ENCODE peak calls at places on chromosomes 12 and 14, in five cellular contexts. O is sigmoid colon; G is suprapubic skin; B is RWPE1; M is CD4-positive, alpha-beta T cell. A is an unnamed sample.

GRCh38 chr14:93060841-93061240 is 54.9 kb downstream of the ITPK1 start:
- DNase-seq in O (no peak), G (no peak), B (no peak), M (no peak), A (no peak)

GRCh38 chr12:101713930-101714329 is 16.5 kb downstream of the CHPT1 start:
- DNase-seq in O (no peak), M (no peak), B (no peak), G (no peak), A (no peak)

GRCh38 chr14:39682563-39682962 is 250.3 kb upstream of the FBXO33 start:
- DNase-seq in M (no peak), B (no peak), O (no peak), G (no peak), A (no peak)

GRCh38 chr14:103121846-103122577 is 1.2 kb upstream of the TNFAIP2 start:
- DNase-seq in B (peak), M (no peak), O (peak), G (peak), A (no peak)

GRCh38 chr14:102020058-102020971 is 55.9 kb downstream of the DYNC1H1 start:
- DNase-seq in M (peak), B (no peak), O (no peak), G (no peak), A (no peak)

GRCh38 chr14:26191666-26192065 is 406.2 kb downstream of the NOVA1 start:
- DNase-seq in G (no peak), M (no peak), O (no peak), B (no peak), A (no peak)

GRCh38 chr14:60178164-60178563 is 13.0 kb upstream of the DHRS7 start:
- DNase-seq in G (no peak), O (no peak), B (no peak), M (no peak), A (no peak)

GRCh38 chr14:92945544-92945943 is 22.6 kb downstream of the CHGA start:
- DNase-seq in M (no peak), B (no peak), G (no peak), O (no peak), A (no peak)

GRCh38 chr12:111390894-111391293 is 14.8 kb upstream of the SH2B3 start:
- DNase-seq in M (no peak), G (no peak), O (no peak), B (no peak), A (no peak)

GRCh38 chr14:104582649-104583048 is 3.1 kb downstream of the C14orf180 start:
- DNase-seq in B (no peak), G (no peak), M (no peak), O (no peak), A (no peak)

GRCh38 chr12:6234214-6234613 is 34.0 kb downstream of the CD9 start:
- DNase-seq in G (no peak), M (no peak), O (peak), B (no peak), A (no peak)

GRCh38 chr12:54232790-54233189 is 44.0 kb upstream of the SMUG1 start:
- DNase-seq in G (no peak), O (no peak), B (no peak), M (no peak), A (no peak)

GRCh38 chr12:101299931-101300330 is 20.0 kb downstream of the UTP20 start:
- DNase-seq in M (no peak), O (no peak), B (no peak), G (no peak), A (no peak)

GRCh38 chr12:113424915-113425823 is 3.0 kb downstream of the SDSL start:
- DNase-seq in B (peak), G (no peak), O (no peak), M (no peak), A (peak)

GRCh38 chr12:53044052-53044581 is 5.7 kb upstream of the TNS2 start:
- DNase-seq in O (peak), G (no peak), M (no peak), B (no peak), A (no peak)

GRCh38 chr12:114404451-114405198 is 1.3 kb downstream of the TBX5 start:
- DNase-seq in M (no peak), G (no peak), O (no peak), B (no peak), A (no peak)

GRCh38 chr12:109329710-109330109 is 18.0 kb upstream of the MYO1H start:
- DNase-seq in G (no peak), O (no peak), M (no peak), B (no peak), A (no peak)
- TF ChIP-seq CTCF in G (no peak), O (no peak), M (no peak), B (no peak), A (no peak)

GRCh38 chr12:20716037-20716436 is 20.9 kb downstream of the SLCO1C1 start:
- DNase-seq in O (no peak), B (no peak), G (no peak), M (no peak), A (no peak)
- TF ChIP-seq CTCF in O (no peak), B (no peak), G (no peak), M (no peak), A (no peak)

GRCh38 chr12:63020269-63020668 is 85.3 kb upstream of the PPM1H start:
- DNase-seq in M (no peak), B (no peak), O (no peak), G (no peak), A (no peak)
- TF ChIP-seq CTCF in M (no peak), B (no peak), O (no peak), G (no peak), A (no peak)

GRCh38 chr14:36362648-36363047 is 42.2 kb upstream of the MBIP start:
- DNase-seq in G (no peak), O (no peak), M (no peak), B (no peak), A (no peak)
- TF ChIP-seq CTCF in G (no peak), O (no peak), M (no peak), B (no peak), A (no peak)

GRCh38 chr12:57085999-57086950 is 2.6 kb upstream of the NAB2 start:
- DNase-seq in O (peak), B (peak), M (no peak), G (peak), A (no peak)
- TF ChIP-seq CTCF in O (peak), B (peak), M (peak), G (no peak), A (no peak)

DNA sequence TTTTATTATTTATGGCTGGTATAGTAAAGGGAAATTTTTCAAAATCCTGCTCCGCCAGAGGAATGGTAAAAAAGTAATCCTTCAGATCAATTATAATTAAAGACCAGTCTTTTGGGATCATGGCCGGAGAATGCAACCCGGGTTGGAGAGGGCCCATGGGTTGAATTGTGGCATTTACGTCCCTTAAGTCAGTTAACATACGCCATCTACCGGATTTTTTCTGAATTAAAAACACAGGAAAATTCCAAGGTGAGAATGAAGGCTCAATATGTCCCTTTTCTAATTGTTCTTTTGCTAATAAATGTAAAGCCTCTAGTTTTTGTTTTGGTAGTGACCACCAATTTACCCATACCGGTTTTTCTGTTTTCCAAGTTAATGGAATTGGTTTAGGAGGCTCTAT is 602.8 kb downstream of the ALG10 start:
- DNase-seq in M (no peak), G (no peak), O (no peak), B (no peak), A (no peak)
- TF ChIP-seq CTCF in M (no peak), G (no peak), O (no peak), B (peak), A (no peak)

GRCh38 chr12:8590842-8591545 is 21.7 kb downstream of the AICDA start:
- DNase-seq in B (no peak), G (no peak), M (no peak), O (no peak), A (no peak)
- TF ChIP-seq CTCF in B (no peak), G (no peak), M (no peak), O (no peak), A (no peak)